ENCODE peak calls at places on chromosomes 6 and 20, in ten cellular contexts. One of them, this sample, is unnamed.

GRCh38 chr20:49747707-49748524 is 34.2 kb upstream of the B4GALT5 start:
- DNase-seq in type B pancreatic cell: no peak
- DNase-seq in upper lobe of right lung: peak
- DNase-seq in GM12865: peak
- DNase-seq in GM20000: no peak
- DNase-seq in breast epithelium: peak
- DNase-seq in brain microvascular endothelial cell: peak
- DNase-seq in H1: no peak
- DNase-seq in cardiac muscle cell: no peak
- DNase-seq in GM13976: no peak
- DNase-seq in this sample: no peak

GRCh38 chr20:2986466-2986865 is 57.0 kb upstream of the GNRH2 start:
- DNase-seq in type B pancreatic cell: no peak
- DNase-seq in upper lobe of right lung: no peak
- DNase-seq in GM12865: peak
- DNase-seq in GM20000: no peak
- DNase-seq in breast epithelium: no peak
- DNase-seq in brain microvascular endothelial cell: no peak
- DNase-seq in H1: no peak
- DNase-seq in cardiac muscle cell: no peak
- DNase-seq in GM13976: no peak
- DNase-seq in this sample: no peak

GRCh38 chr20:16001286-16001685 is 572.0 kb downstream of the KIF16B start:
- DNase-seq in type B pancreatic cell: no peak
- DNase-seq in upper lobe of right lung: no peak
- DNase-seq in GM12865: no peak
- DNase-seq in GM20000: no peak
- DNase-seq in breast epithelium: no peak
- DNase-seq in brain microvascular endothelial cell: no peak
- DNase-seq in H1: no peak
- DNase-seq in cardiac muscle cell: no peak
- DNase-seq in GM13976: no peak
- DNase-seq in this sample: no peak

GRCh38 chr6:106087548-106088325 is 1.6 kb downstream of the PRDM1 start:
- DNase-seq in type B pancreatic cell: no peak
- DNase-seq in upper lobe of right lung: no peak
- DNase-seq in GM12865: no peak
- DNase-seq in GM20000: no peak
- DNase-seq in breast epithelium: no peak
- DNase-seq in brain microvascular endothelial cell: peak
- DNase-seq in H1: no peak
- DNase-seq in cardiac muscle cell: peak
- DNase-seq in GM13976: no peak
- DNase-seq in this sample: no peak

GRCh38 chr6:25306379-25306778 is 27.2 kb downstream of the CARMIL1 start:
- DNase-seq in type B pancreatic cell: no peak
- DNase-seq in upper lobe of right lung: no peak
- DNase-seq in GM12865: no peak
- DNase-seq in GM20000: no peak
- DNase-seq in breast epithelium: no peak
- DNase-seq in brain microvascular endothelial cell: no peak
- DNase-seq in H1: no peak
- DNase-seq in cardiac muscle cell: no peak
- DNase-seq in GM13976: no peak
- DNase-seq in this sample: no peak

GRCh38 chr20:54132612-54133433 is 41.0 kb downstream of the CYP24A1 start:
- DNase-seq in type B pancreatic cell: no peak
- DNase-seq in upper lobe of right lung: no peak
- DNase-seq in GM12865: no peak
- DNase-seq in GM20000: no peak
- DNase-seq in breast epithelium: peak
- DNase-seq in brain microvascular endothelial cell: peak
- DNase-seq in H1: no peak
- DNase-seq in cardiac muscle cell: peak
- DNase-seq in GM13976: no peak
- DNase-seq in this sample: no peak

GRCh38 chr6:148979006-148979901 is 232.4 kb downstream of the UST start:
- DNase-seq in type B pancreatic cell: no peak
- DNase-seq in upper lobe of right lung: no peak
- DNase-seq in GM12865: no peak
- DNase-seq in GM20000: no peak
- DNase-seq in breast epithelium: no peak
- DNase-seq in brain microvascular endothelial cell: no peak
- DNase-seq in H1: no peak
- DNase-seq in cardiac muscle cell: no peak
- DNase-seq in GM13976: no peak
- DNase-seq in this sample: no peak

GRCh38 chr20:967796-968742 is 34.0 kb downstream of the RSPO4 start:
- DNase-seq in type B pancreatic cell: no peak
- DNase-seq in upper lobe of right lung: no peak
- DNase-seq in GM12865: peak
- DNase-seq in GM20000: no peak
- DNase-seq in breast epithelium: no peak
- DNase-seq in brain microvascular endothelial cell: peak
- DNase-seq in H1: no peak
- DNase-seq in cardiac muscle cell: no peak
- DNase-seq in GM13976: no peak
- DNase-seq in this sample: peak

GRCh38 chr6:84089081-84089480 is 55.5 kb downstream of the MRAP2 start:
- DNase-seq in type B pancreatic cell: no peak
- DNase-seq in upper lobe of right lung: no peak
- DNase-seq in GM12865: no peak
- DNase-seq in GM20000: no peak
- DNase-seq in breast epithelium: no peak
- DNase-seq in brain microvascular endothelial cell: no peak
- DNase-seq in H1: no peak
- DNase-seq in cardiac muscle cell: no peak
- DNase-seq in GM13976: no peak
- DNase-seq in this sample: no peak

GRCh38 chr6:107871981-107872380 is 47.9 kb upstream of the SCML4 start:
- DNase-seq in type B pancreatic cell: no peak
- DNase-seq in upper lobe of right lung: no peak
- DNase-seq in GM12865: no peak
- DNase-seq in GM20000: no peak
- DNase-seq in breast epithelium: no peak
- DNase-seq in brain microvascular endothelial cell: no peak
- DNase-seq in H1: no peak
- DNase-seq in cardiac muscle cell: no peak
- DNase-seq in GM13976: no peak
- DNase-seq in this sample: no peak

GRCh38 chr6:18121580-18122127 is 823 bp downstream of the NHLRC1 start:
- DNase-seq in type B pancreatic cell: no peak
- DNase-seq in upper lobe of right lung: no peak
- DNase-seq in GM12865: peak
- DNase-seq in GM20000: peak
- DNase-seq in breast epithelium: no peak
- DNase-seq in brain microvascular endothelial cell: no peak
- DNase-seq in H1: peak
- DNase-seq in cardiac muscle cell: no peak
- DNase-seq in GM13976: peak
- DNase-seq in this sample: no peak

GRCh38 chr20:37095609-37096414 is at the start of gene RBL1:
- DNase-seq in type B pancreatic cell: peak
- DNase-seq in upper lobe of right lung: peak
- DNase-seq in GM12865: peak
- DNase-seq in GM20000: peak
- DNase-seq in breast epithelium: peak
- DNase-seq in brain microvascular endothelial cell: peak
- DNase-seq in H1: peak
- DNase-seq in cardiac muscle cell: peak
- DNase-seq in GM13976: peak
- DNase-seq in this sample: peak
- TF ChIP-seq CTCF in type B pancreatic cell: peak
- TF ChIP-seq CTCF in upper lobe of right lung: peak
- TF ChIP-seq CTCF in GM12865: no peak
- TF ChIP-seq CTCF in GM20000: peak
- TF ChIP-seq CTCF in breast epithelium: no peak
- TF ChIP-seq CTCF in brain microvascular endothelial cell: peak
- TF ChIP-seq CTCF in H1: peak
- TF ChIP-seq CTCF in cardiac muscle cell: peak
- TF ChIP-seq CTCF in GM13976: peak
- TF ChIP-seq CTCF in this sample: peak

GRCh38 chr6:110996661-110997060 is 14.8 kb downstream of the RPF2 start:
- DNase-seq in type B pancreatic cell: no peak
- DNase-seq in upper lobe of right lung: no peak
- DNase-seq in GM12865: no peak
- DNase-seq in GM20000: no peak
- DNase-seq in breast epithelium: no peak
- DNase-seq in brain microvascular endothelial cell: no peak
- DNase-seq in H1: no peak
- DNase-seq in cardiac muscle cell: no peak
- DNase-seq in GM13976: no peak
- DNase-seq in this sample: no peak

GRCh38 chr6:110990835-110991576 is 9.2 kb downstream of the RPF2 start:
- DNase-seq in type B pancreatic cell: no peak
- DNase-seq in upper lobe of right lung: no peak
- DNase-seq in GM12865: no peak
- DNase-seq in GM20000: no peak
- DNase-seq in breast epithelium: no peak
- DNase-seq in brain microvascular endothelial cell: no peak
- DNase-seq in H1: no peak
- DNase-seq in cardiac muscle cell: no peak
- DNase-seq in GM13976: no peak
- DNase-seq in this sample: no peak
- TF ChIP-seq CTCF in type B pancreatic cell: no peak
- TF ChIP-seq CTCF in upper lobe of right lung: no peak
- TF ChIP-seq CTCF in GM12865: no peak
- TF ChIP-seq CTCF in GM20000: no peak
- TF ChIP-seq CTCF in breast epithelium: no peak
- TF ChIP-seq CTCF in brain microvascular endothelial cell: no peak
- TF ChIP-seq CTCF in H1: no peak
- TF ChIP-seq CTCF in cardiac muscle cell: no peak
- TF ChIP-seq CTCF in GM13976: no peak
- TF ChIP-seq CTCF in this sample: no peak

DNA sequence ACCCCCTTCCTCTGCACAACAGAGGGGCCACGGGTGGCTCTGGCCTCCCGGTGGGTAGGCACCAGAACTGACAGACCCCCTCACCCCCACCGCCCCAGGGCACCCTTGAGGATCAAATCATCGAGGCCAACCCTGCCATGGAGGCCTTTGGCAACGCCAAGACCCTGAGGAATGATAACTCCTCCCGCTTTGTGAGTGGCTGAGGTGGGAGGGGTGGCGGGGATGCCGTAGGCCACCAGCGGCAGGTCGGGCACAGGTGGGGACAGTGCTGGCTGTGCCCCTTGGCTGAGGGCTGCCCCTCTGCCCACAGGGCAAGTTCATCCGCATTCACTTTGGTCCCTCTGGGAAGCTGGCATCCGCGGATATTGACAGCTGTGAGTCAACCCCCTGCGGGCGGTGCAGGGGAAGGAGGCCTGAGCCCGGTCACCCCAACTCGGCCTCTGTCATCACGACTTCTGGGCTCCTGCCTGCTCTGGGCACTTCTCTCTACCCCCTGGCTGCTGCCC is 29.1 kb downstream of the MYH7B start:
- DNase-seq in type B pancreatic cell: no peak
- DNase-seq in upper lobe of right lung: no peak
- DNase-seq in GM12865: no peak
- DNase-seq in GM20000: no peak
- DNase-seq in breast epithelium: no peak
- DNase-seq in brain microvascular endothelial cell: no peak
- DNase-seq in H1: no peak
- DNase-seq in cardiac muscle cell: no peak
- DNase-seq in GM13976: no peak
- DNase-seq in this sample: no peak
- TF ChIP-seq CTCF in type B pancreatic cell: no peak
- TF ChIP-seq CTCF in upper lobe of right lung: no peak
- TF ChIP-seq CTCF in GM12865: no peak
- TF ChIP-seq CTCF in GM20000: no peak
- TF ChIP-seq CTCF in breast epithelium: no peak
- TF ChIP-seq CTCF in brain microvascular endothelial cell: no peak
- TF ChIP-seq CTCF in H1: no peak
- TF ChIP-seq CTCF in cardiac muscle cell: no peak
- TF ChIP-seq CTCF in GM13976: no peak
- TF ChIP-seq CTCF in this sample: no peak

GRCh38 chr6:41672016-41672415 is 33.7 kb downstream of the MDFI start:
- DNase-seq in type B pancreatic cell: no peak
- DNase-seq in upper lobe of right lung: no peak
- DNase-seq in GM12865: no peak
- DNase-seq in GM20000: no peak
- DNase-seq in breast epithelium: no peak
- DNase-seq in brain microvascular endothelial cell: no peak
- DNase-seq in H1: no peak
- DNase-seq in cardiac muscle cell: no peak
- DNase-seq in GM13976: no peak
- DNase-seq in this sample: no peak

GRCh38 chr6:41674231-41675000 is 36.1 kb downstream of the MDFI start:
- DNase-seq in type B pancreatic cell: no peak
- DNase-seq in upper lobe of right lung: no peak
- DNase-seq in GM12865: no peak
- DNase-seq in GM20000: no peak
- DNase-seq in breast epithelium: no peak
- DNase-seq in brain microvascular endothelial cell: no peak
- DNase-seq in H1: no peak
- DNase-seq in cardiac muscle cell: no peak
- DNase-seq in GM13976: no peak
- DNase-seq in this sample: no peak

GRCh38 chr6:41673704-41674000 is 35.4 kb downstream of the MDFI start:
- DNase-seq in type B pancreatic cell: no peak
- DNase-seq in upper lobe of right lung: no peak
- DNase-seq in GM12865: no peak
- DNase-seq in GM20000: no peak
- DNase-seq in breast epithelium: no peak
- DNase-seq in brain microvascular endothelial cell: no peak
- DNase-seq in H1: no peak
- DNase-seq in cardiac muscle cell: no peak
- DNase-seq in GM13976: no peak
- DNase-seq in this sample: no peak

GRCh38 chr6:41671376-41671775 is 33.1 kb downstream of the MDFI start:
- DNase-seq in type B pancreatic cell: no peak
- DNase-seq in upper lobe of right lung: no peak
- DNase-seq in GM12865: no peak
- DNase-seq in GM20000: no peak
- DNase-seq in breast epithelium: no peak
- DNase-seq in brain microvascular endothelial cell: no peak
- DNase-seq in H1: no peak
- DNase-seq in cardiac muscle cell: no peak
- DNase-seq in GM13976: no peak
- DNase-seq in this sample: no peak

DNA sequence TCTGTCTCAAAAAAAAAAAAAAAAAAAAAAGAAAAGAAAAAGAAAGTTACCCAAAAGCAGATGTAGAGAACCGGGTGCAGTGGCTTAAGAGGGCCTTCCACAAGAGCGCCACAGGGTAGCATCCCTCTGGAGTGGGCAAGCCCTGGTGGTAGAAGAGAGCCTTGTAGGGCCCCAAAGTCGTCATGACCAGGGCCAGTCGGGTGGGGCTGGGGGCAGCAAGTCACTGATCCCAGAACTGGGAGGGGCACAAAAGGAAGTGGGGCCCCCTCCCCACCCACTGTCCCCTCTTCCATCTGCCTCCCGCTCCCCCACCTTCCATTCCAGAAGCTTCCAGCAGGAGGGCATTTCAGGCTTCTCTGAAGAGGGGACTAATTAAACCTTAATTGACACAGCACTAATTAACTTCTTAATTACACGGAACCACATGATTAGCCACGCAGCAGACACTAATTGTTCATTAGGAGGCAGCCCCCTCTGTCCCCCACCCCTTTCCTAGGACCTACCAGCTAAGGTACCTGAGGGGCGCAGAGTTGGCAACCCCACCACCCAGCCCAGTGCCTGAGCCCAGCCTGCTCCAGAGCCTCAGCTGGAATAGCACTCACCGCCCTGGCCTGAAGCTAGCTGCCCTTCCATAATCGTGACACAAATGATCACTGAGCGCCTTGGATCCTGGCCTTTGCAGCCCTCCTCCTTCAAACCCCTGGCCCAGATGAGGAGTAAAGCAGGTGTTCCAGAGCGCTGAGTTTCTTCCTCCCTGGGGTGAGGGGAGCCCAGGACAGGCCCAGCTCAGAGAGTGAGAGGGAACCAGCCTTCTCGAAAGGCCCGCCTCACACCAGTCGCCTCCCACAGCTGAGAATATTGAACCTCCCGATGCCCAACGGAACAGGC is 34.8 kb downstream of the MDFI start:
- DNase-seq in type B pancreatic cell: no peak
- DNase-seq in upper lobe of right lung: no peak
- DNase-seq in GM12865: no peak
- DNase-seq in GM20000: no peak
- DNase-seq in breast epithelium: no peak
- DNase-seq in brain microvascular endothelial cell: no peak
- DNase-seq in H1: no peak
- DNase-seq in cardiac muscle cell: no peak
- DNase-seq in GM13976: no peak
- DNase-seq in this sample: no peak
- TF ChIP-seq CTCF in type B pancreatic cell: no peak
- TF ChIP-seq CTCF in upper lobe of right lung: no peak
- TF ChIP-seq CTCF in GM12865: no peak
- TF ChIP-seq CTCF in GM20000: no peak
- TF ChIP-seq CTCF in breast epithelium: no peak
- TF ChIP-seq CTCF in brain microvascular endothelial cell: no peak
- TF ChIP-seq CTCF in H1: no peak
- TF ChIP-seq CTCF in cardiac muscle cell: no peak
- TF ChIP-seq CTCF in GM13976: no peak
- TF ChIP-seq CTCF in this sample: no peak